ENCODE peak calls at places on chromosome 7, in nine cellular contexts. One of them, this sample, is unnamed.

GRCh38 chr7:124723012-124723411 is 42.6 kb downstream of the GPR37 start:
- DNase-seq in NCI-H510A: no peak
- DNase-seq in HTR-8/SVneo: no peak
- DNase-seq in islet precursor cell: peak
- DNase-seq in COR-L47: no peak
- DNase-seq in GM03348: no peak
- DNase-seq in iris pigment epithelial cell: peak
- DNase-seq in skeletal muscle cell: peak
- DNase-seq in aorta: no peak
- DNase-seq in this sample: no peak

GRCh38 chr7:369981-370621 is 80.1 kb downstream of the FOXL3 start:
- DNase-seq in NCI-H510A: no peak
- DNase-seq in HTR-8/SVneo: no peak
- DNase-seq in islet precursor cell: peak
- DNase-seq in COR-L47: no peak
- DNase-seq in GM03348: no peak
- DNase-seq in iris pigment epithelial cell: no peak
- DNase-seq in skeletal muscle cell: no peak
- DNase-seq in aorta: peak
- DNase-seq in this sample: no peak

GRCh38 chr7:91306266-91306665 is 42.0 kb downstream of the FZD1 start:
- DNase-seq in NCI-H510A: no peak
- DNase-seq in HTR-8/SVneo: no peak
- DNase-seq in islet precursor cell: no peak
- DNase-seq in COR-L47: no peak
- DNase-seq in GM03348: no peak
- DNase-seq in iris pigment epithelial cell: no peak
- DNase-seq in skeletal muscle cell: no peak
- DNase-seq in aorta: no peak
- DNase-seq in this sample: no peak

GRCh38 chr7:70492641-70493040 is 639.3 kb upstream of the GALNT17 start:
- DNase-seq in NCI-H510A: no peak
- DNase-seq in HTR-8/SVneo: no peak
- DNase-seq in islet precursor cell: no peak
- DNase-seq in COR-L47: no peak
- DNase-seq in GM03348: no peak
- DNase-seq in iris pigment epithelial cell: no peak
- DNase-seq in skeletal muscle cell: no peak
- DNase-seq in aorta: no peak
- DNase-seq in this sample: no peak

GRCh38 chr7:69892790-69893189 is 294.5 kb downstream of the AUTS2 start:
- DNase-seq in NCI-H510A: no peak
- DNase-seq in HTR-8/SVneo: no peak
- DNase-seq in islet precursor cell: no peak
- DNase-seq in COR-L47: no peak
- DNase-seq in GM03348: no peak
- DNase-seq in iris pigment epithelial cell: no peak
- DNase-seq in skeletal muscle cell: no peak
- DNase-seq in aorta: no peak
- DNase-seq in this sample: no peak

GRCh38 chr7:151917791-151918311 is 38.4 kb upstream of the GALNTL5 start:
- DNase-seq in NCI-H510A: no peak
- DNase-seq in HTR-8/SVneo: no peak
- DNase-seq in islet precursor cell: no peak
- DNase-seq in COR-L47: no peak
- DNase-seq in GM03348: no peak
- DNase-seq in iris pigment epithelial cell: no peak
- DNase-seq in skeletal muscle cell: no peak
- DNase-seq in aorta: no peak
- DNase-seq in this sample: no peak

GRCh38 chr7:157606140-157606539 is 269.3 kb downstream of the DNAJB6 start:
- DNase-seq in NCI-H510A: no peak
- DNase-seq in HTR-8/SVneo: no peak
- DNase-seq in islet precursor cell: no peak
- DNase-seq in COR-L47: no peak
- DNase-seq in GM03348: no peak
- DNase-seq in iris pigment epithelial cell: no peak
- DNase-seq in skeletal muscle cell: no peak
- DNase-seq in aorta: no peak
- DNase-seq in this sample: no peak

GRCh38 chr7:158976468-158976848 is 120.1 kb downstream of the DYNC2I1 start:
- DNase-seq in NCI-H510A: no peak
- DNase-seq in HTR-8/SVneo: no peak
- DNase-seq in islet precursor cell: peak
- DNase-seq in COR-L47: no peak
- DNase-seq in GM03348: no peak
- DNase-seq in iris pigment epithelial cell: no peak
- DNase-seq in skeletal muscle cell: no peak
- DNase-seq in aorta: no peak
- DNase-seq in this sample: no peak

GRCh38 chr7:110347091-110347490 is 743.8 kb upstream of the LRRN3 start:
- DNase-seq in NCI-H510A: no peak
- DNase-seq in HTR-8/SVneo: no peak
- DNase-seq in islet precursor cell: no peak
- DNase-seq in COR-L47: no peak
- DNase-seq in GM03348: no peak
- DNase-seq in iris pigment epithelial cell: peak
- DNase-seq in skeletal muscle cell: no peak
- DNase-seq in aorta: no peak
- DNase-seq in this sample: no peak

GRCh38 chr7:157573244-157573643 is 236.4 kb downstream of the DNAJB6 start:
- DNase-seq in NCI-H510A: no peak
- DNase-seq in HTR-8/SVneo: no peak
- DNase-seq in islet precursor cell: no peak
- DNase-seq in COR-L47: no peak
- DNase-seq in GM03348: no peak
- DNase-seq in iris pigment epithelial cell: no peak
- DNase-seq in skeletal muscle cell: no peak
- DNase-seq in aorta: no peak
- DNase-seq in this sample: no peak

GRCh38 chr7:33118383-33118782 is 9.2 kb upstream of the RP9 start:
- DNase-seq in NCI-H510A: no peak
- DNase-seq in HTR-8/SVneo: no peak
- DNase-seq in islet precursor cell: no peak
- DNase-seq in COR-L47: no peak
- DNase-seq in GM03348: no peak
- DNase-seq in iris pigment epithelial cell: no peak
- DNase-seq in skeletal muscle cell: no peak
- DNase-seq in aorta: no peak
- DNase-seq in this sample: no peak

GRCh38 chr7:30659312-30659711 is 22.9 kb downstream of the CRHR2 start:
- DNase-seq in NCI-H510A: peak
- DNase-seq in HTR-8/SVneo: no peak
- DNase-seq in islet precursor cell: no peak
- DNase-seq in COR-L47: peak
- DNase-seq in GM03348: no peak
- DNase-seq in iris pigment epithelial cell: peak
- DNase-seq in skeletal muscle cell: peak
- DNase-seq in aorta: peak
- DNase-seq in this sample: no peak

GRCh38 chr7:12802070-12802469 is 114.6 kb downstream of the ARL4A start:
- DNase-seq in NCI-H510A: no peak
- DNase-seq in HTR-8/SVneo: no peak
- DNase-seq in islet precursor cell: no peak
- DNase-seq in COR-L47: no peak
- DNase-seq in GM03348: no peak
- DNase-seq in iris pigment epithelial cell: no peak
- DNase-seq in skeletal muscle cell: no peak
- DNase-seq in aorta: no peak
- DNase-seq in this sample: no peak

GRCh38 chr7:117154721-117155120 is 168.1 kb downstream of the WNT2 start:
- DNase-seq in NCI-H510A: no peak
- DNase-seq in HTR-8/SVneo: no peak
- DNase-seq in islet precursor cell: no peak
- DNase-seq in COR-L47: no peak
- DNase-seq in GM03348: no peak
- DNase-seq in iris pigment epithelial cell: no peak
- DNase-seq in skeletal muscle cell: no peak
- DNase-seq in aorta: no peak
- DNase-seq in this sample: no peak

GRCh38 chr7:149800169-149800555 is 26.8 kb upstream of the ZNF467 start:
- DNase-seq in NCI-H510A: no peak
- DNase-seq in HTR-8/SVneo: no peak
- DNase-seq in islet precursor cell: no peak
- DNase-seq in COR-L47: no peak
- DNase-seq in GM03348: no peak
- DNase-seq in iris pigment epithelial cell: no peak
- DNase-seq in skeletal muscle cell: no peak
- DNase-seq in aorta: no peak
- DNase-seq in this sample: no peak

GRCh38 chr7:151306374-151306773 is 35.2 kb upstream of the NUB1 start:
- DNase-seq in NCI-H510A: no peak
- DNase-seq in HTR-8/SVneo: no peak
- DNase-seq in islet precursor cell: no peak
- DNase-seq in COR-L47: no peak
- DNase-seq in GM03348: no peak
- DNase-seq in iris pigment epithelial cell: no peak
- DNase-seq in skeletal muscle cell: no peak
- DNase-seq in aorta: no peak
- DNase-seq in this sample: no peak

GRCh38 chr7:114519215-114519614 is 104.6 kb downstream of the FOXP2 start:
- DNase-seq in NCI-H510A: no peak
- DNase-seq in HTR-8/SVneo: no peak
- DNase-seq in islet precursor cell: no peak
- DNase-seq in COR-L47: no peak
- DNase-seq in GM03348: no peak
- DNase-seq in iris pigment epithelial cell: no peak
- DNase-seq in skeletal muscle cell: peak
- DNase-seq in aorta: no peak
- DNase-seq in this sample: no peak

GRCh38 chr7:155138204-155138603 is 68.1 kb downstream of the HTR5A start:
- DNase-seq in NCI-H510A: no peak
- DNase-seq in HTR-8/SVneo: no peak
- DNase-seq in islet precursor cell: no peak
- DNase-seq in COR-L47: no peak
- DNase-seq in GM03348: no peak
- DNase-seq in iris pigment epithelial cell: no peak
- DNase-seq in skeletal muscle cell: no peak
- DNase-seq in aorta: no peak
- DNase-seq in this sample: no peak

GRCh38 chr7:2687881-2688318 is at the start of gene AMZ1:
- DNase-seq in NCI-H510A: no peak
- DNase-seq in HTR-8/SVneo: no peak
- DNase-seq in islet precursor cell: no peak
- DNase-seq in COR-L47: no peak
- DNase-seq in GM03348: peak
- DNase-seq in iris pigment epithelial cell: no peak
- DNase-seq in skeletal muscle cell: no peak
- DNase-seq in aorta: no peak
- DNase-seq in this sample: no peak

GRCh38 chr7:100119701-100120517 is 475 bp downstream of the CNPY4 start:
- DNase-seq in NCI-H510A: no peak
- DNase-seq in HTR-8/SVneo: peak
- DNase-seq in islet precursor cell: peak
- DNase-seq in COR-L47: no peak
- DNase-seq in GM03348: peak
- DNase-seq in iris pigment epithelial cell: peak
- DNase-seq in skeletal muscle cell: no peak
- DNase-seq in aorta: peak
- DNase-seq in this sample: peak